ENCODE peak calls at places on chromosomes 3 and 15, in nine cellular contexts. C is NCI-H510A; N is activated CD8-positive, alpha-beta memory T cell treated with anti-CD3 and anti-CD28 coated beads, Interleukin-2, amount 10 ng/mL, durations not matched to agents 7 days and 5 days; L is HuH-7; Y is right lobe of liver; G is ELF-1; P is cardiac muscle cell; Q is AG10803; U is ascending aorta. J is an unnamed sample.

GRCh38 chr3:6807967-6808588 is 52.8 kb upstream of the GRM7 start:
- DNase-seq in C (no peak), N (no peak), L (no peak), Y (no peak), G (no peak), P (no peak), Q (no peak), U (no peak), J (no peak)

GRCh38 chr15:63246691-63247464 is 30.5 kb upstream of the APH1B start:
- DNase-seq in C (no peak), N (no peak), L (no peak), Y (no peak), G (no peak), P (no peak), Q (peak), U (no peak), J (peak)

GRCh38 chr3:15610083-15610482 is 8.5 kb downstream of the BTD start:
- DNase-seq in C (no peak), N (no peak), L (peak), Y (peak), G (no peak), P (no peak), Q (peak), U (no peak), J (peak)

GRCh38 chr3:126859415-126860246 is 123.3 kb upstream of the PLXNA1 start:
- DNase-seq in C (no peak), N (no peak), L (no peak), Y (peak), G (no peak), P (no peak), Q (no peak), U (no peak), J (no peak)

GRCh38 chr3:124092811-124093210 is 100.9 kb upstream of the ROPN1 start:
- DNase-seq in C (no peak), N (no peak), L (no peak), Y (no peak), G (peak), P (no peak), Q (no peak), U (no peak), J (no peak)

GRCh38 chr3:47283596-47284364 is 1.0 kb downstream of the KLHL18 start:
- DNase-seq in C (no peak), N (peak), L (no peak), Y (no peak), G (peak), P (peak), Q (peak), U (no peak), J (no peak)

GRCh38 chr15:65870889-65871533 is 1.7 kb downstream of the RAB11A start:
- DNase-seq in C (no peak), N (no peak), L (peak), Y (no peak), G (peak), P (no peak), Q (peak), U (no peak), J (peak)

GRCh38 chr3:146390967-146391366 is 78.4 kb downstream of the PLSCR2 start:
- DNase-seq in C (no peak), N (no peak), L (no peak), Y (no peak), G (no peak), P (no peak), Q (peak), U (no peak), J (peak)

GRCh38 chr15:48603123-48603500 is 42.4 kb downstream of the FBN1 start:
- DNase-seq in C (no peak), N (no peak), L (no peak), Y (no peak), G (no peak), P (no peak), Q (no peak), U (no peak), J (no peak)

GRCh38 chr3:126551066-126551838 is 7.5 kb downstream of the C3orf22 start:
- DNase-seq in C (no peak), N (peak), L (no peak), Y (no peak), G (no peak), P (no peak), Q (peak), U (no peak), J (no peak)

GRCh38 chr15:49135893-49136292 is 19.5 kb downstream of the COPS2 start:
- DNase-seq in C (no peak), N (no peak), L (no peak), Y (no peak), G (no peak), P (no peak), Q (peak), U (no peak), J (no peak)